ENCODE peak calls at places on chromosomes 2 and 18, in five cellular contexts. R, D, N, Z and C are unnamed samples.

GRCh38 chr2:30717081-30717650 is 90.1 kb downstream of the CAPN13 start:
- DNase-seq in D (no peak), N (no peak), Z (no peak), R (no peak), C (no peak)

GRCh38 chr2:134002391-134002790 is 251.5 kb upstream of the MGAT5 start:
- DNase-seq in Z (no peak), R (peak), D (no peak), N (no peak), C (no peak)

GRCh38 chr2:43224131-43224570 is 2.3 kb downstream of the ZFP36L2 start:
- DNase-seq in N (peak), R (no peak), D (peak), Z (peak), C (peak)

GRCh38 chr18:79760881-79761280 is 36.9 kb upstream of the KCNG2 start:
- DNase-seq in N (no peak), Z (no peak), R (no peak), D (peak), C (no peak)

GRCh38 chr2:15223887-15224286 is 337.2 kb downstream of the NBAS start:
- DNase-seq in Z (no peak), R (peak), D (no peak), N (no peak), C (no peak)

GRCh38 chr18:80168982-80169381 is 59.9 kb downstream of the ADNP2 start:
- DNase-seq in N (no peak), Z (no peak), R (no peak), D (no peak), C (no peak)

GRCh38 chr2:210481601-210482124 is 5.1 kb upstream of the LANCL1 start:
- DNase-seq in R (no peak), N (no peak), Z (no peak), D (no peak), C (no peak)

GRCh38 chr2:119407430-119408220 is 24.0 kb upstream of the TMEM37 start:
- DNase-seq in D (no peak), R (no peak), Z (peak), N (peak), C (no peak)

GRCh38 chr18:35407871-35408481 is 30.8 kb upstream of the ZNF396 start:
- DNase-seq in N (peak), R (peak), Z (peak), D (no peak), C (no peak)

GRCh38 chr18:55275042-55275897 is 312.7 kb downstream of the TCF4 start:
- DNase-seq in D (no peak), R (no peak), Z (no peak), N (no peak), C (no peak)

GRCh38 chr2:5250482-5250881 is 441.7 kb upstream of the SOX11 start:
- DNase-seq in D (no peak), Z (no peak), N (no peak), R (peak), C (no peak)

GRCh38 chr2:100888602-100889001 is 68.7 kb downstream of the NPAS2 start:
- DNase-seq in Z (no peak), N (no peak), R (no peak), D (no peak), C (no peak)

GRCh38 chr2:240959941-240960308 is 38.5 kb upstream of the SNED1 start:
- DNase-seq in Z (no peak), R (no peak), D (peak), N (no peak), C (no peak)

GRCh38 chr2:200380833-200381542 is 74.5 kb downstream of the SPATS2L start:
- DNase-seq in Z (no peak), N (no peak), R (no peak), D (no peak), C (no peak)

GRCh38 chr2:168811670-168812069 is 9.2 kb downstream of the NOSTRIN start:
- DNase-seq in R (no peak), Z (no peak), N (no peak), D (no peak), C (no peak)

GRCh38 chr2:71849111-71849510 is 298.6 kb downstream of the CYP26B1 start:
- DNase-seq in N (no peak), Z (no peak), R (no peak), D (no peak), C (no peak)

GRCh38 chr2:99989905-99990304 is 152.5 kb downstream of the AFF3 start:
- DNase-seq in D (no peak), N (no peak), R (no peak), Z (no peak), C (no peak)

GRCh38 chr2:240135706-240136012 is 446 bp downstream of the COPS9 start:
- DNase-seq in R (no peak), N (no peak), D (no peak), Z (no peak), C (no peak)

GRCh38 chr2:113980946-113981345 is 91.1 kb downstream of the ACTR3 start:
- DNase-seq in D (no peak), Z (no peak), R (no peak), N (no peak), C (no peak)

GRCh38 chr2:37232131-37232933 is 874 bp downstream of the NDUFAF7 start:
- DNase-seq in R (no peak), N (peak), D (peak), Z (no peak), C (no peak)

GRCh38 chr2:240646061-240646899 is 21.0 kb downstream of the GPR35 start:
- DNase-seq in N (peak), D (peak), Z (no peak), R (no peak), C (peak)

GRCh38 chr2:41420219-41420618 is 627.6 kb upstream of the PKDCC start:
- DNase-seq in Z (no peak), R (no peak), D (no peak), N (no peak), C (no peak)

GRCh38 chr2:41965886-41966285 is 81.9 kb upstream of the PKDCC start:
- DNase-seq in D (peak), N (no peak), Z (no peak), R (no peak), C (no peak)

GRCh38 chr2:186645999-186646398 is 47.9 kb upstream of the FAM171B start:
- DNase-seq in N (no peak), R (no peak), D (no peak), Z (no peak), C (no peak)

GRCh38 chr18:22546905-22547304 is 129.2 kb upstream of the CTAGE1 start:
- DNase-seq in D (no peak), R (no peak), Z (no peak), N (no peak), C (no peak)
- TF ChIP-seq CTCF in D (no peak), R (no peak), Z (no peak), N (no peak), C (no peak)

GRCh38 chr2:136081582-136082210 is 36.3 kb downstream of the CXCR4 start:
- DNase-seq in Z (peak), N (no peak), D (no peak), R (no peak), C (no peak)
- TF ChIP-seq CTCF in Z (no peak), N (no peak), D (no peak), R (no peak), C (no peak)

DNA sequence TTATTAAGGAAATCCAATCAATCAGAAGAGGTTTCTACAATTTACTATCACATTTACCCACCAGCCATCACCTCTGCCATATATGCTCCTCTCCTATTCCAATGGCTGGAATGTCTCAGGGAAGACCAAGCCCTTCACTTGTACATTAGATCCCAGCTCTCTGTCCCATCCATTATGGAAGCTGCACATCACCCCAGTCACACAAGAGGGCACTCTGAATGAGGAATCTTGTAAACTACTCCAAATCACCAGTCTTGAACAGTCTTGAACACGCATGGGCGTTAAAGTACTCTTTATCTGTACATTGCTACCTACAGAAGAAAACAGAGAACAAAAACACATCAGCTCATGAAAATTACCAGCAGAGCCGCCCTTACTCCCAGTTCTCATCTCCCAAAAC is 38.7 kb downstream of the ZC3H8 start:
- DNase-seq in R (no peak), D (no peak), N (no peak), Z (no peak), C (no peak)
- TF ChIP-seq CTCF in R (peak), D (no peak), N (no peak), Z (no peak), C (no peak)

DNA sequence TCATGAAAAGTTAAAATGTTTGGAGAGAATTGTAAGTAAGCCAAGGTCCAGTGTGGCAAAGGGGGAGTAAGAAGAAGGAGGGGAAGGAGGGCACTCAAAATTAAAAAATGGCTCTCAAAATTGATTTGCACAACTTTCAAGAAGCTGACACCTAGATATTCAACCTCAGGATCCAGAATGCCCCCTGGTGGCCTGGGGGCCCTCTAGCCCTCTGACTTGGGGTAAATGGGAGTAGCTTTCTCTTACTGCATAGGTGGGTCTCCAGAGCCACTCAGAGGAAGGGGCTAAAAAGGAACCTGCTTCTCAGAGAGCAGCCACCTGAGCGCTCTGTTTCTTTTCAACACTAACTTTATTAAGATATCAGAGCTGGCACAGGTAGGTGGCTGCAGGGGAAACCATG is 968.5 kb downstream of the BCL11A start:
- DNase-seq in R (no peak), Z (peak), D (no peak), N (no peak), C (no peak)
- TF ChIP-seq CTCF in R (peak), Z (peak), D (no peak), N (no peak), C (no peak)

DNA sequence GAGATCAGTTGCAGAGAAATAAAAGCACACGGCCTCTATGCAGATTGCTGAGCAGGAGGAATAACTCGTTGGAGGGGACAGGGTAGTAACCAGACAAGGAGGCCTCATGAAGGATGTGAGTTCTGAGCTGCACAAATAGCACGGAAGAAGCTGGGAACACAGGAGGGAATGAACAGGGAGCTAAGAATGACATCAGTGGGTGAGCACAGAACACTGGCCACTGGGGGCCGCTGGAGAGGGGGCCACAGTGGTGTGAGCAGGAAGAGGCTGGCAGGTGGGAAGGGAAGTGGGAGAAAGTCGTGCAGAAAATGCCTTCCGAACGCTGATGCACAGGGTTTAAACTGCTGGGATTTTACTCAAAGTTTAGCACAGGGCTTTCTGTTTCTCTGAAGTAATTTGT is 61.0 kb downstream of the ZAP70 start:
- DNase-seq in D (no peak), Z (no peak), R (no peak), N (peak), C (no peak)
- TF ChIP-seq CTCF in D (no peak), Z (peak), R (peak), N (peak), C (no peak)

GRCh38 chr18:23689616-23690504 is 607 bp downstream of the LAMA3 start:
- DNase-seq in R (no peak), N (peak), D (no peak), Z (peak), C (peak)
- TF ChIP-seq CTCF in R (no peak), N (no peak), D (no peak), Z (no peak), C (no peak)

GRCh38 chr2:50674876-50675275 is 357.1 kb downstream of the NRXN1 start:
- DNase-seq in Z (no peak), N (no peak), D (no peak), R (no peak), C (no peak)
- TF ChIP-seq CTCF in Z (no peak), N (peak), D (no peak), R (no peak), C (no peak)

GRCh38 chr2:79702934-79703333 is 190.1 kb downstream of the CTNNA2 start:
- DNase-seq in N (no peak), D (no peak), Z (no peak), R (no peak), C (no peak)

GRCh38 chr2:79697200-79697599 is 184.3 kb downstream of the CTNNA2 start:
- DNase-seq in Z (no peak), R (no peak), N (no peak), D (no peak), C (no peak)
- TF ChIP-seq CTCF in Z (no peak), R (no peak), N (no peak), D (no peak), C (no peak)